ENCODE peak calls at places on chromosomes 1 and 21, in five cellular contexts. R is upper lobe of left lung, N is IMR-90, Z is ovary, Y is tibial artery. V is an unnamed sample.

GRCh38 chr1:46549697-46550681 is 1.5 kb downstream of the KNCN start:
- DNase-seq in R (no peak), N (peak), Z (no peak), Y (no peak), V (peak)

GRCh38 chr1:155011437-155011907 is 8.9 kb downstream of the ZBTB7B start:
- DNase-seq in R (no peak), N (no peak), Z (no peak), Y (no peak), V (no peak)

GRCh38 chr1:36453600-36454388 is 3.5 kb upstream of the OSCP1 start:
- DNase-seq in R (no peak), N (no peak), Z (no peak), Y (no peak), V (no peak)

GRCh38 chr1:89125571-89126233 is at the start of gene GBP2:
- DNase-seq in R (no peak), N (peak), Z (no peak), Y (peak), V (peak)

GRCh38 chr1:49016030-49016991 is 239.6 kb upstream of the BEND5 start:
- DNase-seq in R (no peak), N (no peak), Z (no peak), Y (no peak), V (no peak)

GRCh38 chr1:28835237-28835650 is 23.3 kb downstream of the OPRD1 start:
- DNase-seq in R (no peak), N (no peak), Z (no peak), Y (no peak), V (no peak)

GRCh38 chr1:202656951-202657646 is 53.2 kb downstream of the SYT2 start:
- DNase-seq in R (no peak), N (peak), Z (no peak), Y (no peak), V (peak)

GRCh38 chr1:162541619-162542141 is 19.8 kb upstream of the UAP1 start:
- DNase-seq in R (no peak), N (peak), Z (peak), Y (peak), V (peak)

GRCh38 chr1:61481313-61481712 is 243.6 kb downstream of the TM2D1 start:
- DNase-seq in R (no peak), N (no peak), Z (no peak), Y (no peak), V (no peak)

GRCh38 chr1:94142022-94142421 is 21.1 kb upstream of the ABCA4 start:
- DNase-seq in R (no peak), N (peak), Z (no peak), Y (no peak), V (no peak)

GRCh38 chr1:21323091-21323490 is 32.8 kb upstream of the ECE1 start:
- DNase-seq in R (no peak), N (no peak), Z (no peak), Y (no peak), V (no peak)

GRCh38 chr1:58971629-58972140 is 187.8 kb upstream of the JUN start:
- DNase-seq in R (no peak), N (peak), Z (peak), Y (peak), V (no peak)

GRCh38 chr1:27054381-27054780 is 41.7 kb upstream of the TENT5B start:
- DNase-seq in R (no peak), N (no peak), Z (no peak), Y (no peak), V (no peak)
- TF ChIP-seq CTCF in R (no peak), N (no peak), Z (no peak), Y (no peak), V (no peak)

DNA sequence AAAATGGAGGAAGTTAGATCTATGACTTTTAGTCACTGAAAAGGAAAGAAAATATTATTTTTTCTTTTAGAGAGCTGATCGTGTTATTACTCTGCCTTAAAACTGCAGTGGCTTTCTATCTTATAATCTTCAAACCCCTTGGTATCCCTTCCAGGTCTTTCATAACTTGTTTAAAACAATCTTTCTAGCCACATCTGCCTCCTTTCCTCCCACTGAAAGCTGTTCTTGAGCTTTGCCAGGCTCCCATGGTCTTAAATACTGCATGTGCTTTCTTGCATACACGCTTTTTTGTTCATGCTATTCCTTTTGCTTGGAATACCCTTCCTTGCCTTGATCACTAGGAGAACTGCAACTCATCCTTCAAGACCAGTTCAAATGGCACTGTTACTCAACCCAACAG is 65.9 kb upstream of the GADD45A start:
- DNase-seq in R (no peak), N (no peak), Z (no peak), Y (no peak), V (no peak)
- H3K4me3 ChIP-seq in R (no peak), N (no peak), Z (no peak), Y (peak), V (no peak)

GRCh38 chr1:117826551-117827078 is 102.8 kb downstream of the GDAP2 start:
- DNase-seq in R (no peak), N (peak), Z (peak), Y (peak), V (peak)

GRCh38 chr1:117826119-117826518 is 103.3 kb downstream of the GDAP2 start:
- DNase-seq in R (no peak), N (no peak), Z (no peak), Y (no peak), V (no peak)

GRCh38 chr1:117830222-117830621 is 99.2 kb downstream of the GDAP2 start:
- DNase-seq in R (no peak), N (no peak), Z (no peak), Y (no peak), V (no peak)

GRCh38 chr1:117825414-117825813 is 104.0 kb downstream of the GDAP2 start:
- DNase-seq in R (no peak), N (no peak), Z (no peak), Y (peak), V (no peak)

DNA sequence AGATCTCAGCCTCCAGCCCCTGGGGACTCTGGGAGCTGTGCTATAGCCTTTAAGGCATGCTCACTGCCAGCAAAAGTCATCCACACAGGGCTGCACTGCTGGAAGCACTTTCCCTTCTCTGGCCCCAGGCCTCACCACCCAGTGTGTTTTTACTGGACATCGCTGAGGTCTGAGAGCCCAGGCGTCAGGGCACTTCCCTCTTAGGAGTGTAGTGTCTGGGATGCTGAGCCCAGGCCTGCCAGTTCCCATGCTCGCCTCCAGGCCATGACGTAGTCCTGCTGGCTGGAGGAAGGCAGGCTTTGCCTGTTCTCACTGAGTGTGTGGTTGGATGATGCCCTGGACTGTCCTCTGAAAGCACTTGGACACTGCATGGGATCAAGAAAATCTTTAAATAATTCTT is 101.2 kb downstream of the GDAP2 start:
- DNase-seq in R (peak), N (peak), Z (no peak), Y (peak), V (peak)
- TF ChIP-seq CTCF in R (no peak), N (peak), Z (no peak), Y (peak), V (no peak)

GRCh38 chr1:86430376-86430775 is 6.4 kb downstream of the CLCA2 start:
- DNase-seq in R (no peak), N (no peak), Z (no peak), Y (no peak), V (no peak)

GRCh38 chr1:86435327-86435726 is 11.4 kb downstream of the CLCA2 start:
- DNase-seq in R (no peak), N (no peak), Z (no peak), Y (no peak), V (no peak)

GRCh38 chr1:86434031-86434430 is 10.1 kb downstream of the CLCA2 start:
- DNase-seq in R (no peak), N (no peak), Z (no peak), Y (no peak), V (no peak)

GRCh38 chr1:86429122-86429725 is 5.3 kb downstream of the CLCA2 start:
- DNase-seq in R (no peak), N (no peak), Z (no peak), Y (no peak), V (no peak)

DNA sequence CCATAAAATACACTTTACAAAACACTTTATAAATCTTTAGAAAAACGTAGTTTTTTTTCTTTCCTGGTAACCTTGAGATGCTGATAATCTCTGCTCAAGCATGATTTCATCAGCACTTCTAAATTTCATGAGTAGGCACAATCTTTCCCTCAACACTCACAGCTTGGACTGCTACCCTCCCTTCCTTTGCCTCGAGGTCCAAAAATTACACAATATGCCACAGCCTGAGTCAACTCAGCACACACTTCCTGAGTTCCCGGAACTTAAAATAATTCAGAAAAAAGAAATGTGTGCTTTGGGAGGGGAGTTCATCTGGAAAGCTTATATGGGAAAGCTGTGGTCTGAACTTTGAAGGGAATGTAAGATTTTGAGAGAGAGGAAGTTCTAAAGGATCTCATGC is 5.9 kb downstream of the CLCA2 start:
- DNase-seq in R (no peak), N (peak), Z (peak), Y (peak), V (peak)
- H3K4me3 ChIP-seq in R (no peak), N (no peak), Z (no peak), Y (no peak), V (no peak)

DNA sequence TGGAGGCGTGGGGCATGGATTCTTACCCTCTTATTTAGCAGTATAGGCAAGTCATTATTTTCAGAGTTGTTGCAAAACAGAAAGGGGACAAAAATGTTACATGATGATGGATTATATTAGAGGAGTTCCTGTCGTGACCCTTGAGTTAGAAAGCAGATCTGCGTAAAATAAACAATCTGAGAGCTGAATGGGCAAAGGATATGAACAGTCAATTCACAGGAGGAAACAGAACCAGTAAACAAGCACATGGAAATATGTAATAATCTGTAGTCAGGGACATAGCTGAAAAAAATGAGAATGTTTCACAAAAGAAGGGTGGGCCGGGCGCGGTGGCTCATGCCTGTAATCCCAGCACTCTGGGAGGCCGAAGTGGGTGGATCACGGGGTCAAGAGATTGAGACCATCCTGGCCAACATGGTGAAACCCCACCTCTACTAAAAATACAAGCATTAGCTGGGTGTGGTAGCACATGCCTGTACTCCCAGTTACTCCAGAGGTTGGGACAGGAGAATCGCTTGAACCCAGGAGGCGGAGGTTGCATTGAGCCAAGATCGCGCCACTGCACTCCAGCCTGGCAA is 20.9 kb downstream of the RCAN1 start:
- DNase-seq in R (peak), N (no peak), Z (no peak), Y (no peak), V (no peak)
- TF ChIP-seq CTCF in R (no peak), N (no peak), Z (no peak), Y (no peak), V (no peak)

DNA sequence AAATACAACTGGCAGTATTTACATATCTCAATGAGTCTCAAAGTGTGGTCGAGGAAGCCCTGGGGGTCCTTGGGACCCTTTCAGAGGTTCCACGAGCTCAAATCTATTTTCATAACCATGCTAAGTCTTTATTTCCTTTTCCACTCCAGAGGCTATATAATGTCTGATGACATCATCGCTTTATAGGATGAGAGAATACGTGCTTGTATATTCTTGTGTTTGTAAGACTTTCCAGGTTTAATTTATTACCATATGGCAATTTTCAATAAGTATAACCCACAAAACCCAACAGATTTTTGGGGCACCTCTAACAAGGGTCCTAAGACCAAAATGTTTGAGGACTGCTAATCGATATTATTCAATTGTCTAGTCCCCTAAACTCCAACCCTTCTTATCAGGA is 1.4 kb upstream of the SLC19A2 start:
- DNase-seq in R (no peak), N (peak), Z (no peak), Y (no peak), V (no peak)
- H3K4me3 ChIP-seq in R (peak), N (no peak), Z (peak), Y (peak), V (peak)

DNA sequence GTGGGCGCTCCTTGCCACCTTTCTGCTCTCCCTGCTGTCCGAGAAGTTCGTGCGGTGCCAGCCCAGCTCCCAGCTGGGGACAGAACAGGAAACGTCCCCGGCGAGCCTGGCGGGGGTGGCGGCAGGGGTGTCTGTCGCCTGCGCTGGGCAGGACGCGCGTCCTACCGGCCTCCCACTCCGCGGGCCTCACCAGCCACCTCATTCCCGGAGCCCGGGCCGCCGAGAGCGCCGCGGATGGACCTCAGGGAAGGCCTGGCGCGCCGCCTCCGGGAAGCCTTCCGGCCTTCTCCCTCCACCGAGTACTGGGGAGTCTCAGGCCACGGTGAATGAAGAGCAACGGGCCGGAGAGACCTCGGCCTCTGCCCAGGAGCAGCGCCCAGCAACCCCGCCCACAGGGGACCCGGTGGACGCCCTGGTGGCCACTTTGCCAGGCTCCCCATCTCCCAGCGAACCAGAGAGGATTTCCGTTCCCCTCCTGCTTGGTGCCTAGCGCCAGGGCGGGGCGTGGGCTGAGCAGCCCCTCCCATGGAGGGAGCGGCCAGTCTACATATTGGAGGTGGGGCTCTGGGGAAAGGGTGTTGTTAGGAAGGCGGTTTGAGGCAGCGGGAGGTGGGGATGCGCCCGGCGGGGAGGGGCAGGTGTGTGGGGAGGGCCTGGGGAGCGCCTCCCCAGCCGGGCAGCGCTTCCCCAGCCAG is 9.5 kb upstream of the TNFRSF14 start:
- DNase-seq in R (peak), N (peak), Z (no peak), Y (peak), V (peak)
- TF ChIP-seq CTCF in R (peak), N (peak), Z (no peak), Y (peak), V (peak)

GRCh38 chr1:27684176-27684575 is 12.2 kb upstream of the IFI6 start:
- DNase-seq in R (no peak), N (no peak), Z (no peak), Y (no peak), V (no peak)

GRCh38 chr1:27687906-27688305 is 15.9 kb upstream of the IFI6 start:
- DNase-seq in R (no peak), N (no peak), Z (no peak), Y (no peak), V (no peak)

GRCh38 chr1:27689423-27690173 is 17.6 kb upstream of the IFI6 start:
- DNase-seq in R (no peak), N (peak), Z (no peak), Y (no peak), V (peak)

GRCh38 chr1:27690205-27690604 is 18.2 kb upstream of the IFI6 start:
- DNase-seq in R (no peak), N (no peak), Z (no peak), Y (no peak), V (no peak)

DNA sequence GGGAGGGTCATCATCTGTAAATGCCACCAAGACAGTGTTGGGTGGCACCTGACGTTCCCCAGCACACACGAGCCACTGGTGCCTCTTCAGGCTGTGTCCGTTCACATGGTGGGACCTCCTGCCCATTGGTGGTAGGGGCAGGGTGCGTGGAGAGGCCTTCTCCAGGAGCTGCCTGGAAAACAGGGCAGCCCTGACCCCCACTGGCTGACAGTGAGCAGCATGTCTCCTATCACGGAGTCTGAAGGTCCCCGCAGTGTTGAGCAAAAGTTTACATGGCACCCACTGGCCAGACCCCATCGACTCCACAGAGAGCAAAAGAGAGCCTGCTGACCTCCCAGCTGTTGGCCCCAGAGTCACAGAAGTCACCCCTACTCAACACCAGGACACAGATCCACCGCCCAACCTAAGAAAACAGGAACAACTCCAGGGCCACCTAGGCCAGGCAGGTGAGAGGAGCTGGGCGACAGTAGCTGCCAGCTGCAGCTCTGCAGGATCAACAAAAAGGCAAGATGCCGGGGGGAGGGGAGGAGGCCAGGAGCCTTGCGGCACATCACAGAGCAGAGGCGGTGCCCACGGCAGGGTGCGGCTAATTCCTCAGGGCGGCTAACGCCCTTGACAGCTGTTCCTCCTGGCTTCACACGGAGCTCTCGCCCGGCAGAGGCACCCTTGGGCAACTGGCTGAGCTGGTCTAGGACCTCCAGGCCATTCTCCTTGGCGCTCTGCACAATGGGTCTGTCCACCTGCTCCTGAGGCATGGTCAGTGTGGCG is 14.4 kb upstream of the IFI6 start:
- DNase-seq in R (peak), N (no peak), Z (no peak), Y (no peak), V (no peak)
- H3K4me3 ChIP-seq in R (no peak), N (no peak), Z (no peak), Y (no peak), V (no peak)